ENCODE peak calls at places on chromosomes 6 and 20, in five cellular contexts. One of them, this sample, is unnamed.

GRCh38 chr6:71383476-71383875 is 94.9 kb downstream of the OGFRL1 start:
- DNase-seq in K562: no peak
- DNase-seq in GM12878: no peak
- DNase-seq in HepG2: no peak
- DNase-seq in HEK293T: no peak
- DNase-seq in this sample: no peak

GRCh38 chr6:79584332-79584731 is 46.8 kb upstream of the SH3BGRL2 start:
- DNase-seq in HEK293T: no peak
- DNase-seq in K562: no peak
- DNase-seq in GM12878: no peak
- DNase-seq in HepG2: no peak
- DNase-seq in this sample: no peak

GRCh38 chr6:15796844-15797243 is 134.0 kb upstream of the DTNBP1 start:
- DNase-seq in GM12878: no peak
- DNase-seq in K562: no peak
- DNase-seq in HepG2: no peak
- DNase-seq in HEK293T: no peak
- DNase-seq in this sample: no peak

GRCh38 chr6:116287668-116288282 is 8.0 kb upstream of the TSPYL1 start:
- DNase-seq in K562: peak
- DNase-seq in GM12878: no peak
- DNase-seq in HepG2: peak
- DNase-seq in HEK293T: peak
- DNase-seq in this sample: peak

GRCh38 chr6:144660545-144660944 is 375.4 kb downstream of the UTRN start:
- DNase-seq in HepG2: no peak
- DNase-seq in K562: no peak
- DNase-seq in HEK293T: no peak
- DNase-seq in GM12878: no peak
- DNase-seq in this sample: peak

GRCh38 chr6:1786455-1787108 is 176.9 kb downstream of the FOXC1 start:
- DNase-seq in GM12878: peak
- DNase-seq in HEK293T: no peak
- DNase-seq in K562: no peak
- DNase-seq in HepG2: no peak
- DNase-seq in this sample: no peak

GRCh38 chr6:133436652-133437051 is 195.5 kb downstream of the EYA4 start:
- DNase-seq in HepG2: no peak
- DNase-seq in GM12878: no peak
- DNase-seq in HEK293T: no peak
- DNase-seq in K562: no peak
- DNase-seq in this sample: no peak

GRCh38 chr6:43172127-43173007 is 1.3 kb downstream of the SRF start:
- DNase-seq in GM12878: no peak
- DNase-seq in HepG2: peak
- DNase-seq in HEK293T: peak
- DNase-seq in K562: peak
- DNase-seq in this sample: peak

GRCh38 chr20:50295345-50295744 is 104.7 kb downstream of the CEBPB start:
- DNase-seq in HEK293T: no peak
- DNase-seq in HepG2: no peak
- DNase-seq in GM12878: no peak
- DNase-seq in K562: no peak
- DNase-seq in this sample: no peak

GRCh38 chr6:129641344-129641743 is 68.6 kb downstream of the ARHGAP18 start:
- DNase-seq in HepG2: peak
- DNase-seq in GM12878: no peak
- DNase-seq in K562: no peak
- DNase-seq in HEK293T: no peak
- DNase-seq in this sample: no peak

GRCh38 chr20:63312268-63312667 is 19.3 kb downstream of the COL20A1 start:
- DNase-seq in GM12878: no peak
- DNase-seq in HepG2: no peak
- DNase-seq in HEK293T: no peak
- DNase-seq in K562: no peak
- DNase-seq in this sample: no peak

GRCh38 chr20:16556299-16556698 is 16.9 kb downstream of the KIF16B start:
- DNase-seq in GM12878: no peak
- DNase-seq in K562: no peak
- DNase-seq in HepG2: no peak
- DNase-seq in HEK293T: no peak
- DNase-seq in this sample: no peak

GRCh38 chr6:147161253-147161973 is 42.8 kb upstream of the STXBP5 start:
- DNase-seq in GM12878: no peak
- DNase-seq in K562: no peak
- DNase-seq in HEK293T: no peak
- DNase-seq in HepG2: no peak
- DNase-seq in this sample: no peak

GRCh38 chr6:32832535-32832934 is 6.0 kb downstream of the TAP2 start:
- DNase-seq in GM12878: no peak
- DNase-seq in HepG2: no peak
- DNase-seq in HEK293T: no peak
- DNase-seq in K562: no peak
- DNase-seq in this sample: no peak

GRCh38 chr6:138160329-138161117 is 1.2 kb upstream of the ARFGEF3 start:
- DNase-seq in K562: no peak
- DNase-seq in HepG2: no peak
- DNase-seq in GM12878: no peak
- DNase-seq in HEK293T: no peak
- DNase-seq in this sample: no peak

GRCh38 chr6:107666084-107666981 is 157.8 kb downstream of the SCML4 start:
- DNase-seq in HepG2: peak
- DNase-seq in HEK293T: peak
- DNase-seq in K562: no peak
- DNase-seq in GM12878: no peak
- DNase-seq in this sample: no peak

GRCh38 chr6:113148576-113148975 is 708.6 kb upstream of the MARCKS start:
- DNase-seq in GM12878: no peak
- DNase-seq in K562: no peak
- DNase-seq in HEK293T: no peak
- DNase-seq in HepG2: no peak
- DNase-seq in this sample: no peak

GRCh38 chr6:111427341-111428116 is 55.5 kb downstream of the REV3L start:
- DNase-seq in HEK293T: no peak
- DNase-seq in GM12878: peak
- DNase-seq in K562: no peak
- DNase-seq in HepG2: peak
- DNase-seq in this sample: no peak

GRCh38 chr6:32318501-32318900 is 53.2 kb downstream of the TSBP1 start:
- DNase-seq in HepG2: no peak
- DNase-seq in K562: no peak
- DNase-seq in GM12878: no peak
- DNase-seq in HEK293T: no peak
- DNase-seq in this sample: no peak

DNA sequence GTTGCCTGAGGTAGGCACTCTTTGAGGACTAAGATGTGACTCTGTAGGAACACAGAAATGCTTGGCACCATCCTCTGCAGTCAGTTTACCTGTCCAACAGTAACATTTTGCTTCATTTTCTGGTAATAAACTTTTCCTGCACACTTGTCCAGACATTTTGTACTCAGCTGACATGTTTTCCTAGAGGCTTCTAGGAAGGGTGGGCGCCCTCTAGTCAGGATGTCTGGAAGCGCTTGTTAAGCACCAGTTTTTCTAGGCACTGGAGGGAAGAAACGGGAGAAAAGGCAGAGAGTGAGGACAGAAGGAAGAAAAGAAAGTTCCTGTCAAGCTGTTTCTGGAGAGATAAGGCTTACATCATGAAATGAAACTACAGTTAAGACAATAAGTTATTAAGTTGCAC is 42.5 kb upstream of the TNFRSF21 start:
- DNase-seq in GM12878: no peak
- DNase-seq in K562: no peak
- DNase-seq in HepG2: peak
- DNase-seq in HEK293T: peak
- DNase-seq in this sample: peak
- TF ChIP-seq FOXM1 in GM12878: no peak
- TF ChIP-seq FOXM1 in K562: no peak
- TF ChIP-seq FOXM1 in HepG2: no peak
- TF ChIP-seq FOXM1 in HEK293T: no peak
- TF ChIP-seq FOXM1 in this sample: no peak

GRCh38 chr6:125859691-125860210 is 69.0 kb downstream of the NCOA7 start:
- DNase-seq in HEK293T: no peak
- DNase-seq in K562: no peak
- DNase-seq in HepG2: no peak
- DNase-seq in GM12878: no peak
- DNase-seq in this sample: no peak
- TF ChIP-seq FOXM1 in HEK293T: no peak
- TF ChIP-seq FOXM1 in K562: no peak
- TF ChIP-seq FOXM1 in HepG2: no peak
- TF ChIP-seq FOXM1 in GM12878: no peak
- TF ChIP-seq FOXM1 in this sample: no peak

DNA sequence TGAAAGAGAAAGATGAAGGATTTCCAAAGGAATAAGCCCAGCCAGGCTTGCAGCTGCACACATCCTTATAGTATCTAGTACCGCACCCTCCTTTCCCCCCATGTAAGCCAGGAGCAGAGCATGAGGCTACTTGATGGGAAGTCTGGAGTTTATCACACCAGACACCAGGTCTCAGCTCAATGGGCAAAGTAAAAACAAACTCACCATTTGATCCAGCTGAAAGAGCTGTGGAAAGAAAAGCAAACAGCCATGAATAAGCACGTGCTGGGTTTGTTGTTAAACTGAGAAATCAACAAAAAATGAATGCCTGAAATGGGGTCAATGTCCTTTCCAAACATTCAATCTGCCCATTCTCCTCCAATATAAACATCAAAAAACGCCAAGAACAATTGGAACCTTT is 50.6 kb upstream of the MAP7 start:
- DNase-seq in K562: no peak
- DNase-seq in HepG2: no peak
- DNase-seq in HEK293T: no peak
- DNase-seq in GM12878: no peak
- DNase-seq in this sample: no peak
- TF ChIP-seq FOXM1 in K562: no peak
- TF ChIP-seq FOXM1 in HepG2: no peak
- TF ChIP-seq FOXM1 in HEK293T: no peak
- TF ChIP-seq FOXM1 in GM12878: no peak
- TF ChIP-seq FOXM1 in this sample: no peak

GRCh38 chr6:128327890-128328289 is 192.5 kb downstream of the PTPRK start:
- DNase-seq in HEK293T: no peak
- DNase-seq in K562: no peak
- DNase-seq in GM12878: no peak
- DNase-seq in HepG2: peak
- DNase-seq in this sample: peak
- TF ChIP-seq FOXM1 in HEK293T: no peak
- TF ChIP-seq FOXM1 in K562: no peak
- TF ChIP-seq FOXM1 in GM12878: no peak
- TF ChIP-seq FOXM1 in HepG2: no peak
- TF ChIP-seq FOXM1 in this sample: no peak

GRCh38 chr20:57092900-57093238 is 173.6 kb downstream of the BMP7 start:
- DNase-seq in K562: no peak
- DNase-seq in GM12878: no peak
- DNase-seq in HepG2: no peak
- DNase-seq in HEK293T: no peak
- DNase-seq in this sample: no peak

GRCh38 chr20:57091748-57092111 is 174.7 kb downstream of the BMP7 start:
- DNase-seq in HEK293T: no peak
- DNase-seq in HepG2: no peak
- DNase-seq in GM12878: no peak
- DNase-seq in K562: no peak
- DNase-seq in this sample: no peak

GRCh38 chr20:57089701-57090144 is 176.7 kb downstream of the BMP7 start:
- DNase-seq in K562: peak
- DNase-seq in HEK293T: peak
- DNase-seq in HepG2: peak
- DNase-seq in GM12878: no peak
- DNase-seq in this sample: peak

GRCh38 chr20:57092112-57092899 is 174.1 kb downstream of the BMP7 start:
- DNase-seq in GM12878: peak
- DNase-seq in HepG2: peak
- DNase-seq in HEK293T: peak
- DNase-seq in K562: peak
- DNase-seq in this sample: peak

DNA sequence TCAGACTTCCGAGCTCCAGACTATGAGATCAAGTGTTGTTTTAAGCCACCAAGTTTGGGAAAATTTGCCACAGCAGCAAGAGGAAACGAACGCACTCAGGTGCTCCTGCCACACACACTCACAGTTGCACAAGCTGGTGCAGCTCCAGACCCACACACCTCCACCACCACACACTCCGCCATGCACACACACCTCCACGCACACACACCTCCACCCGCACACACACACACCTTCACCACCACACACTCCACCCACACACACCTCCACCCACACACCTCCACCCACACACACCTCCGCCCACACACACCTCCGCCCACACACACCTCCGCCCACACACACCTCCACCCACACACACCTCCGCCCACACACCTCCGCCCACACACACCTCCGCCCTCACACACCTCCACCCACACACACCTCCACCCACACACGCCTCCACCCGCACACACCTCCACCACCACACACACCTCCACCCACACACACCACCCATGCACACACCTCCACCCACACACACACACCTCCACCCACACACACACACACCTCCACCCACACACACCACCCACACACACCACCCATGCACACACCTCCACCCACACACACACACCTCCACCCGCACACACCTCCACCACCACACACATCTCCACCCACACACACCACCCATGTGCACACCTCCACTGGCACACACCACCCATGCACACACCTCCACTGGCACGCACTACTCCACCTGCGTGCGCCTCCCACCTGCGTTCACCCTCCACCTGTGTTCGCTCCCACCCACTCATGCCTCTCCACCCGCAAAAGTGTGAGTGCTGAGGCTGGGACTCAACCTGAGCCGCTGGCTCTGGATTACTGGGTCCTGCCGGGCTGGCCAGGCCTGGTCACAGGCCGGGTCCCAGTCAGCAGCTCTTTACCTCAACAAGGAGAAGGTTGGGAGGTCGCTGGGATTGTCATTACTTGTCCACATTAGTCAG is 175.6 kb downstream of the BMP7 start:
- DNase-seq in HepG2: no peak
- DNase-seq in HEK293T: no peak
- DNase-seq in GM12878: no peak
- DNase-seq in K562: no peak
- DNase-seq in this sample: no peak
- TF ChIP-seq FOXM1 in HepG2: no peak
- TF ChIP-seq FOXM1 in HEK293T: no peak
- TF ChIP-seq FOXM1 in GM12878: no peak
- TF ChIP-seq FOXM1 in K562: no peak
- TF ChIP-seq FOXM1 in this sample: no peak

GRCh38 chr20:6956574-6956973 is 189.1 kb downstream of the BMP2 start:
- DNase-seq in GM12878: no peak
- DNase-seq in K562: no peak
- DNase-seq in HEK293T: no peak
- DNase-seq in HepG2: no peak
- DNase-seq in this sample: no peak
- TF ChIP-seq FOXM1 in GM12878: no peak
- TF ChIP-seq FOXM1 in K562: no peak
- TF ChIP-seq FOXM1 in HEK293T: no peak
- TF ChIP-seq FOXM1 in HepG2: no peak
- TF ChIP-seq FOXM1 in this sample: no peak

GRCh38 chr6:75830959-75831885 is 82.2 kb downstream of the MYO6 start:
- DNase-seq in GM12878: peak
- DNase-seq in HepG2: no peak
- DNase-seq in HEK293T: no peak
- DNase-seq in K562: no peak
- DNase-seq in this sample: no peak
- TF ChIP-seq FOXM1 in GM12878: peak
- TF ChIP-seq FOXM1 in HepG2: no peak
- TF ChIP-seq FOXM1 in HEK293T: no peak
- TF ChIP-seq FOXM1 in K562: no peak
- TF ChIP-seq FOXM1 in this sample: no peak

GRCh38 chr6:89928604-89929003 is 34.3 kb downstream of the GJA10 start:
- DNase-seq in HEK293T: no peak
- DNase-seq in GM12878: no peak
- DNase-seq in HepG2: no peak
- DNase-seq in K562: no peak
- DNase-seq in this sample: no peak
- TF ChIP-seq FOXM1 in HEK293T: no peak
- TF ChIP-seq FOXM1 in GM12878: no peak
- TF ChIP-seq FOXM1 in HepG2: no peak
- TF ChIP-seq FOXM1 in K562: no peak
- TF ChIP-seq FOXM1 in this sample: no peak